ENCODE peak calls at places on chromosome 19, in four cellular contexts. One of them, this sample, is unnamed.

GRCh38 chr19:57949702-57950101 is 2.2 kb upstream of the ZNF256 start:
- DNase-seq in K562: no peak
- DNase-seq in HEK293T: no peak
- DNase-seq in HepG2: no peak
- DNase-seq in this sample: no peak

GRCh38 chr19:7636691-7637373 is at the start of gene STXBP2:
- DNase-seq in HepG2: peak
- DNase-seq in K562: peak
- DNase-seq in HEK293T: peak
- DNase-seq in this sample: peak

GRCh38 chr19:10288662-10289166 is 1.0 kb upstream of the ICAM5 start:
- DNase-seq in HepG2: peak
- DNase-seq in K562: peak
- DNase-seq in HEK293T: no peak
- DNase-seq in this sample: peak

GRCh38 chr19:2247433-2248101 is 1.6 kb upstream of the AMH start:
- DNase-seq in K562: no peak
- DNase-seq in HEK293T: no peak
- DNase-seq in HepG2: no peak
- DNase-seq in this sample: no peak

GRCh38 chr19:1567116-1567847 is 843 bp downstream of the MEX3D start:
- DNase-seq in K562: peak
- DNase-seq in HEK293T: no peak
- DNase-seq in HepG2: no peak
- DNase-seq in this sample: no peak

GRCh38 chr19:2554856-2555255 is 78.9 kb downstream of the GADD45B start:
- DNase-seq in HepG2: peak
- DNase-seq in K562: no peak
- DNase-seq in HEK293T: no peak
- DNase-seq in this sample: no peak

GRCh38 chr19:37007587-37008220 is 70.5 kb upstream of the ZNF420 start:
- DNase-seq in HepG2: no peak
- DNase-seq in HEK293T: no peak
- DNase-seq in K562: peak
- DNase-seq in this sample: no peak

GRCh38 chr19:35718345-35719041 is 690 bp downstream of the KMT2B start:
- DNase-seq in HepG2: no peak
- DNase-seq in HEK293T: peak
- DNase-seq in K562: peak
- DNase-seq in this sample: peak

GRCh38 chr19:38079926-38080380 is 144.1 kb downstream of the DPF1 start:
- DNase-seq in HepG2: peak
- DNase-seq in K562: no peak
- DNase-seq in HEK293T: no peak
- DNase-seq in this sample: no peak

GRCh38 chr19:1279782-1280341 is 4.5 kb downstream of the FAM174C start:
- DNase-seq in HepG2: peak
- DNase-seq in K562: peak
- DNase-seq in HEK293T: peak
- DNase-seq in this sample: peak

GRCh38 chr19:50409347-50409746 is 9.4 kb upstream of the SPIB start:
- DNase-seq in K562: no peak
- DNase-seq in HEK293T: no peak
- DNase-seq in HepG2: no peak
- DNase-seq in this sample: no peak

GRCh38 chr19:18611327-18612050 is 1.2 kb upstream of the TMEM59L start:
- DNase-seq in K562: no peak
- DNase-seq in HepG2: peak
- DNase-seq in HEK293T: no peak
- DNase-seq in this sample: peak

GRCh38 chr19:51093066-51093465 is 10.4 kb upstream of the KLK14 start:
- DNase-seq in K562: no peak
- DNase-seq in HEK293T: no peak
- DNase-seq in HepG2: peak
- DNase-seq in this sample: no peak

GRCh38 chr19:57934820-57935665 is at the start of gene ZNF418:
- DNase-seq in HepG2: no peak
- DNase-seq in K562: peak
- DNase-seq in HEK293T: no peak
- DNase-seq in this sample: peak

GRCh38 chr19:33177417-33177976 is 16.6 kb upstream of the LRP3 start:
- DNase-seq in HEK293T: peak
- DNase-seq in HepG2: peak
- DNase-seq in K562: no peak
- DNase-seq in this sample: peak

GRCh38 chr19:48565090-48565489 is 13.1 kb downstream of the SULT2B1 start:
- DNase-seq in HepG2: peak
- DNase-seq in HEK293T: no peak
- DNase-seq in K562: peak
- DNase-seq in this sample: no peak

GRCh38 chr19:8174706-8175105 is 25.3 kb upstream of the FBN3 start:
- DNase-seq in HepG2: no peak
- DNase-seq in HEK293T: no peak
- DNase-seq in K562: no peak
- DNase-seq in this sample: no peak

GRCh38 chr19:16002380-16002779 is 53.6 kb downstream of the OR10H4 start:
- DNase-seq in HEK293T: no peak
- DNase-seq in HepG2: no peak
- DNase-seq in K562: no peak
- DNase-seq in this sample: no peak

GRCh38 chr19:38003427-38004099 is 96.6 kb downstream of the SIPA1L3 start:
- DNase-seq in HEK293T: peak
- DNase-seq in HepG2: no peak
- DNase-seq in K562: no peak
- DNase-seq in this sample: peak

GRCh38 chr19:1282588-1283206 is 3.0 kb upstream of the EFNA2 start:
- DNase-seq in HepG2: no peak
- DNase-seq in HEK293T: no peak
- DNase-seq in K562: no peak
- DNase-seq in this sample: no peak

GRCh38 chr19:3573162-3573857 is 566 bp downstream of the HMG20B start:
- DNase-seq in HEK293T: no peak
- DNase-seq in HepG2: no peak
- DNase-seq in K562: peak
- DNase-seq in this sample: peak

GRCh38 chr19:5617080-5617479 is 5.5 kb downstream of the SAFB2 start:
- DNase-seq in K562: no peak
- DNase-seq in HepG2: no peak
- DNase-seq in HEK293T: no peak
- DNase-seq in this sample: no peak

GRCh38 chr19:37655689-37656491 is 625 bp upstream of the ZFP30 start:
- DNase-seq in HEK293T: peak
- DNase-seq in HepG2: peak
- DNase-seq in K562: peak
- DNase-seq in this sample: peak

GRCh38 chr19:2014731-2015610 is 543 bp downstream of the BTBD2 start:
- DNase-seq in HepG2: no peak
- DNase-seq in HEK293T: no peak
- DNase-seq in K562: peak
- DNase-seq in this sample: peak

GRCh38 chr19:16325161-16325527 is 518 bp downstream of the KLF2 start:
- DNase-seq in K562: peak
- DNase-seq in HepG2: no peak
- DNase-seq in HEK293T: peak
- DNase-seq in this sample: peak

GRCh38 chr19:19032420-19033175 is 719 bp downstream of the SUGP2 start:
- DNase-seq in HepG2: peak
- DNase-seq in K562: peak
- DNase-seq in HEK293T: peak
- DNase-seq in this sample: peak

GRCh38 chr19:35901854-35902661 is at the start of gene HCST:
- DNase-seq in HepG2: no peak
- DNase-seq in K562: peak
- DNase-seq in HEK293T: no peak
- DNase-seq in this sample: no peak

GRCh38 chr19:18668252-18668631 is 15.2 kb upstream of the CRTC1 start:
- DNase-seq in HepG2: no peak
- DNase-seq in HEK293T: no peak
- DNase-seq in K562: no peak
- DNase-seq in this sample: no peak

GRCh38 chr19:49362926-49363264 is 679 bp upstream of the TEAD2 start:
- DNase-seq in HEK293T: peak
- DNase-seq in HepG2: peak
- DNase-seq in K562: no peak
- DNase-seq in this sample: peak

GRCh38 chr19:32997716-32998355 is 25.8 kb downstream of the FAAP24 start:
- DNase-seq in HEK293T: no peak
- DNase-seq in K562: no peak
- DNase-seq in HepG2: no peak
- DNase-seq in this sample: no peak

GRCh38 chr19:34173145-34173956 is 1.0 kb downstream of the LSM14A start:
- DNase-seq in K562: peak
- DNase-seq in HEK293T: no peak
- DNase-seq in HepG2: peak
- DNase-seq in this sample: peak

GRCh38 chr19:35155441-35155840 is 906 bp downstream of the FXYD5 start:
- DNase-seq in HepG2: no peak
- DNase-seq in K562: peak
- DNase-seq in HEK293T: no peak
- DNase-seq in this sample: no peak

DNA sequence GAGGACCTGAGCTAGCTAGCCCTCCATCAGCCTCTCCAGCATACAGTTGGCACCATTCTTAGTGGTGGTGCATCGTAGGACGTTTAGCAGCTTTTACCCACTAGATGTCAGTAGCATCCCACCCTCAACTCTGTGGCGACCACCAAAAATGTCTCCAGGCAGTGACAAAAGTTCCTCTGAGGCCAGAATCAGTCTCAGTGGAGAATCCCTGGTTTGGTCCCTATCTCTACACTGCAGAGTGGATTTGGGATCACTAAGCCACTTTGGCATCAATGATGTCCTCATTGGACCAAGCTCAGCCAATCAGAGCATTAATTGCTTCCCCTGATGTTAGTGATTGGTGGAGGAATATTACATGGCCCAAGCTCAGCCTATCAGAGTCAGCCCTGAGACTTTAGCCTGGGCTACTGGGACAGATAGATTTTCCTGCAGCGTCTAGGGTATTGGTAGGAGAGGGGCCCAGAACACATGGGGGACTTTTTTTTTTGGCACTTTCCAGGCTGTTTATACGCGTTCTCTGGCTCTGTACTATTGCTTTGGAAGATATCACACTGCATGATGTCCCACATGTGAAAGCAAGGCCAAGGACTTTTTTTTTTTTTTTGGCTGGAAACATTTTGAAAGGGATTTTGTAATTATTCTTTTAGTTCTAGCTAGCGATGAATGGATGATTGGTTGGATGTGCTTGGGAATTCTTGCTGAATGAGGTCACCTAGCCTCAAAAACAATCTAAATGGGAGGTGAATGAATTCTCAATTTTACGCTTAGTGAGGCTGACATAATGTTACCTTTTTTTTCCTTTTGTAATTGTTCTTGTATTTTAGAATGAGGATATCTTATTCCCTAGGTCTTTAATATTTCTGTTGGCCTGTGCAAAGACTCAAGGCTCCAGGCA is 7.0 kb downstream of the TMEM221 start:
- DNase-seq in HEK293T: peak
- DNase-seq in HepG2: peak
- DNase-seq in K562: peak
- DNase-seq in this sample: peak
- TF ChIP-seq ELF4 in HEK293T: no peak
- TF ChIP-seq ELF4 in HepG2: no peak
- TF ChIP-seq ELF4 in K562: no peak
- TF ChIP-seq ELF4 in this sample: no peak

DNA sequence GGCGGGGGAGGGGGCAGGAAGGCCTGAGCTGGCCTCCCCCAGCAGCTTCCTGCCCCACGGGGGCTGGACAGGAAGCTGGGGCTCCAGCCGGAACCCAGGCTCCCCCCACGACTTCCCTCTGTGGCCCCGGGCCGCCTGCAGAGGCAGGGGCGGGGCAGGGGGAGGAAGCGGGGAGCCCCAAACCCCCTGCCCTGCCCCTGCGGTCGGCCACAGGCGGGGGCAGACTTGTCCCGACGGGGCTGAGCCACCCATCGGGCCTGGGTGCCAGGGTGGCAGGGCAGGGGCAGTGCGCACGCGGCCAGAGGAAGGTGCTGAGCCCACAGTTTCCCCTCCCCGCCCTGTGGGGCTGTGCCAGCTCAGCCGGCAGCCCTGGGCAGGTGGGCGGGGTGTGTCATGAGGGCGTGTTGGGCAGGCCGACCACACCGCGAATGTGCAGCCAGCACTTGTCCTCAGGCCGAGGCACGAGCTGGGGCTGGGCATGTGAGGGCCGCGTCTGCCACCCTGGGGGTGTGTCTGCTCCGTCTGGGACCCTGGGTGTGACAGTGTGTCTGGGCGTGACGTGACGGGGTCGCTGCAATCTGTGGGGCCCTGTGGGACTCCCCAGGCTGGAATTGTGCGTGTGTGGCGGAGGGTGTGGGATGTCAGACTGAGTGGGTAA is 17.7 kb downstream of the CCDC97 start:
- DNase-seq in HepG2: no peak
- DNase-seq in K562: peak
- DNase-seq in HEK293T: no peak
- DNase-seq in this sample: peak
- TF ChIP-seq ELF4 in HepG2: no peak
- TF ChIP-seq ELF4 in K562: no peak
- TF ChIP-seq ELF4 in HEK293T: no peak
- TF ChIP-seq ELF4 in this sample: no peak

GRCh38 chr19:56015756-56016155 is 29.2 kb downstream of the NLRP5 start:
- DNase-seq in HEK293T: no peak
- DNase-seq in HepG2: peak
- DNase-seq in K562: peak
- DNase-seq in this sample: no peak
- TF ChIP-seq ELF4 in HEK293T: no peak
- TF ChIP-seq ELF4 in HepG2: no peak
- TF ChIP-seq ELF4 in K562: no peak
- TF ChIP-seq ELF4 in this sample: no peak

DNA sequence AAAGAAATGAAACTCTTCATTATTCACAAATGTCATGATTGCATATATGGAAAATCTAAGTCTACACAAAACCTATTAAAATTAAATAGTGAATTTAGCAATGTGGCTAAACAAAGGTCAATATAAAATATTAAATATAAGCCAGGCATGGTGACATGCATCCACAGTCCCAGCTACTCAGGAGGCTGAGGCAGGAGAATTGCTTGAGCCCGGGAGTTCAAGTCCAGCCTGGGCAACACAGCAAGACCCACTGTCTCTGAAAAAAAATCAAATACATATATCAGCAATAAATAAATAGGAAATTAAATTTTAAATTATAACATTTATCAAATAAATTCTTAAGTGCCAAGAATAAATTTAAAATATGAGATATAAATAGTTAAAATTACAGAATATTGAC is 11.9 kb downstream of the PSMC4 start:
- DNase-seq in K562: no peak
- DNase-seq in HEK293T: no peak
- DNase-seq in HepG2: no peak
- DNase-seq in this sample: no peak
- TF ChIP-seq ELF4 in K562: no peak
- TF ChIP-seq ELF4 in HEK293T: no peak
- TF ChIP-seq ELF4 in HepG2: no peak
- TF ChIP-seq ELF4 in this sample: no peak

GRCh38 chr19:13430790-13431582 is 75.3 kb downstream of the CACNA1A start:
- DNase-seq in HEK293T: peak
- DNase-seq in K562: peak
- DNase-seq in HepG2: peak
- DNase-seq in this sample: peak
- TF ChIP-seq ELF4 in HEK293T: no peak
- TF ChIP-seq ELF4 in K562: no peak
- TF ChIP-seq ELF4 in HepG2: no peak
- TF ChIP-seq ELF4 in this sample: no peak